ENCODE peak calls at places on chromosomes 6 and 20, in six cellular contexts. P is H1, B is GM12892, N is HepG2, C is K562, K is GM12878. E is an unnamed sample.

GRCh38 chr6:26122402-26122792 is 35.2 kb downstream of the HFE start:
- DNase-seq in P (no peak), C (peak; percentile 77), K (no peak), N (peak; percentile 79), B (no peak), E (no peak)

GRCh38 chr20:4169360-4170214 is 154.2 kb upstream of the RNF24 start:
- DNase-seq in B (no peak), C (no peak), K (no peak), P (no peak), N (no peak), E (no peak)

GRCh38 chr6:116060572-116061283 is at the start of gene FRK:
- DNase-seq in P (no peak), C (no peak), B (no peak), K (no peak), N (peak; percentile 93), E (no peak)

GRCh38 chr6:36145495-36145894 is 15.2 kb downstream of the MAPK13 start:
- DNase-seq in C (no peak), B (no peak), K (no peak), N (no peak), P (no peak), E (no peak)

GRCh38 chr6:101013612-101014195 is 132.6 kb upstream of the ASCC3 start:
- DNase-seq in C (no peak), P (no peak), N (no peak), B (no peak), K (no peak), E (no peak)

GRCh38 chr20:32509639-32510066 is 75.5 kb downstream of the NOL4L start:
- DNase-seq in P (no peak), N (peak; percentile 91), C (no peak), K (no peak), B (no peak), E (no peak)

GRCh38 chr20:1877604-1878195 is 17.5 kb upstream of the SIRPA start:
- DNase-seq in C (no peak), B (no peak), K (no peak), N (no peak), P (no peak), E (no peak)

GRCh38 chr20:3712279-3712873 is at the start of gene SIGLEC1:
- DNase-seq in K (no peak), C (no peak), N (no peak), B (no peak), P (no peak), E (no peak)

GRCh38 chr6:10586302-10586701 is 65.2 kb downstream of the GCNT2 start:
- DNase-seq in C (no peak), P (no peak), K (no peak), B (no peak), N (no peak), E (no peak)

GRCh38 chr6:36853325-36853724 is 14.1 kb upstream of the CPNE5 start:
- DNase-seq in P (no peak), C (no peak), K (no peak), N (no peak), B (no peak), E (no peak)

GRCh38 chr6:47524136-47524840 is 46.7 kb downstream of the CD2AP start:
- DNase-seq in C (no peak), B (no peak), P (no peak), N (no peak), K (no peak), E (no peak)

GRCh38 chr6:147081210-147081609 is 123.0 kb upstream of the STXBP5 start:
- DNase-seq in K (no peak), P (no peak), N (no peak), B (no peak), C (no peak), E (no peak)

GRCh38 chr6:133635447-133635846 is 253.5 kb upstream of the TCF21 start:
- DNase-seq in C (no peak), N (no peak), K (no peak), B (no peak), P (no peak), E (no peak)

GRCh38 chr6:165875946-165876345 is 212.9 kb upstream of the PDE10A start:
- DNase-seq in B (no peak), N (no peak), K (no peak), C (no peak), P (no peak), E (no peak)

GRCh38 chr20:51335329-51335841 is 207.1 kb downstream of the NFATC2 start:
- DNase-seq in P (no peak), K (no peak), B (peak; percentile 33), C (no peak), N (no peak), E (no peak)

GRCh38 chr20:8480597-8480996 is 348.5 kb downstream of the PLCB1 start:
- DNase-seq in N (no peak), P (no peak), C (no peak), K (no peak), B (no peak), E (no peak)

GRCh38 chr20:10739134-10739533 is 65.3 kb upstream of the JAG1 start:
- DNase-seq in P (no peak), N (no peak), B (no peak), C (no peak), K (no peak), E (no peak)

GRCh38 chr20:46055269-46055668 is 26.3 kb downstream of the SLC12A5 start:
- DNase-seq in B (no peak), N (no peak), K (no peak), P (no peak), C (no peak), E (no peak)

GRCh38 chr6:121436172-121436965 is 923 bp downstream of the GJA1 start:
- DNase-seq in K (no peak), B (no peak), N (no peak), C (no peak), P (no peak), E (no peak)

GRCh38 chr6:127198549-127198948 is 68.1 kb upstream of the RNF146 start:
- DNase-seq in K (no peak), P (no peak), N (no peak), B (no peak), C (no peak), E (no peak)

GRCh38 chr6:6918216-6918983 is 189.4 kb upstream of the RREB1 start:
- DNase-seq in P (no peak), K (peak; percentile 91), B (peak; percentile 50), N (no peak), C (peak; percentile 41), E (peak; percentile 49)

GRCh38 chr6:168111911-168112310 is 32.9 kb upstream of the FRMD1 start:
- DNase-seq in C (no peak), B (no peak), P (no peak), N (no peak), K (no peak), E (no peak)

GRCh38 chr6:127518212-127518709 is 874 bp downstream of the MTCL3 start:
- DNase-seq in B (no peak), K (no peak), P (no peak), C (no peak), N (no peak), E (no peak)

GRCh38 chr6:22631101-22631500 is 61.7 kb downstream of the HDGFL1 start:
- DNase-seq in C (no peak), B (no peak), K (no peak), N (no peak), P (no peak), E (no peak)

GRCh38 chr6:130755368-130756034 is 71.7 kb upstream of the SMLR1 start:
- DNase-seq in C (no peak), K (no peak), N (no peak), B (no peak), P (no peak), E (no peak)

GRCh38 chr6:169829786-169830185 is 78.4 kb downstream of the ERMARD start:
- DNase-seq in N (no peak), B (no peak), P (no peak), K (no peak), C (no peak), E (no peak)

GRCh38 chr6:169830876-169831275 is 79.5 kb downstream of the ERMARD start:
- DNase-seq in B (no peak), N (no peak), P (no peak), K (no peak), C (no peak), E (no peak)

GRCh38 chr6:169831450-169832246 is 80.2 kb downstream of the ERMARD start:
- DNase-seq in N (peak; percentile 60), K (no peak), B (peak; percentile 57), C (peak; percentile 83), P (peak; percentile 79), E (peak; percentile 69)

GRCh38 chr6:169833258-169833794 is 81.9 kb downstream of the ERMARD start:
- DNase-seq in N (no peak), P (no peak), B (no peak), C (no peak), K (no peak), E (no peak)

DNA sequence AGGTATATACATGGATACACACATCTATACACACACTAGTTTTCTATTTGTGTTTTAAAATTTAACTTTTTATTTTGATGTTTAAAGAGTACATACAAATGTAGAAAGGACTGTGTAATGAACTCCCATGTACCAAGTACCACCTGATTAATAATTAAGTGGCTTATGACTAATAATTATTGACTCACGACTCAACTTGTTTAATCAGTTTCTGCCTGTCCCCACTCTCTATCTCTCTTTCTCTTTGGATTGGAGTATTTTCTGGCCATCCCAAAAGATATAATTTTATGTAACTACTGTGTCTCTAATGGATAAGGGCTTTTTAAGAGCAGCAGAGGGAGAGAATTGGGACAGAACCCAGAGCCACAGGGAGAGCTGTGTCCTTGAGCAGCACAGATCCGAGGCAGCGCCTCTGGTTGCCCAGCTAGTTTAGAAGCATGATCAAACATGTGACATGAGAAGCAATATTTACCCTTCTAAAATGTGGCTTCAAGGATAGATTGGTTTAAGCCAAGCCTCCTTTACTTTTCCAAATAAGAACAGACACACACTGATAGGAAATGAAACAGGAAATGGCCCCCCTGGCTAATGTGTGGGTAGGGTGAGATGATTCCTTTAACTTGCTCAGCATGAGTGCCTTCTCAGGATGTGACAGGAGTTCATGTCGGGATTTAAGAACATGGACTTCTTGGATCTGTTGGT is 81.0 kb downstream of the ERMARD start:
- DNase-seq in N (peak; percentile 9), C (no peak), B (no peak), P (no peak), K (no peak), E (no peak)
- TF ChIP-seq TAF1 in N (no peak), C (no peak), B (no peak), P (no peak), K (no peak), E (no peak)

DNA sequence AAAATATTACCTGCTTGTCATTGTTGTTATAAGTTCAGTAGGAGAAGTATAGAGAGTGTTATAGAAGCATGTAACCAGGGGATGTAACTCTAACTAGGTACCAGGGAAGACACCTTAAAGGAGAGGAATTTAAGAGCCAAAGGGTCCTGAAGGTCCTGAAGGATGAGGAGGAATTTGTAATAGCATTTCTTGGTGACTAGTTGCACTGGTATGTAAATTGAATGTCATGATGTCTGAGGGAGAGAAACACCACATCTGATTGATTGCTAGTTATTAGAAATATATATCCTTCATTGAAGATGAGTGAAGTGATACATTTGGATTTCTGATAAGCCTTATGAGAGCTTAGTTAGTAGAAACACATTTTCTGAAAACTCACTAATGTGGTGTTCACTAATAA is 643.8 kb downstream of the RFPL4B start:
- DNase-seq in C (no peak), K (no peak), B (no peak), P (no peak), N (no peak), E (no peak)
- TF ChIP-seq POLR2A in C (no peak), K (no peak), B (no peak), P (no peak), N (no peak), E (no peak)

GRCh38 chr6:139960676-139961075 is 586.2 kb upstream of the CITED2 start:
- DNase-seq in K (no peak), C (no peak), B (no peak), N (no peak), P (no peak), E (no peak)
- TF ChIP-seq TAF1 in K (no peak), C (no peak), B (no peak), N (no peak), P (no peak), E (no peak)

GRCh38 chr20:20953738-20954657 is 152.2 kb downstream of the LINC00237 start:
- DNase-seq in N (no peak), P (no peak), K (no peak), C (no peak), B (no peak), E (no peak)
- TF ChIP-seq POLR2A in N (no peak), P (no peak), K (no peak), C (no peak), B (no peak), E (no peak)